ENCODE peak calls at places on chromosome 10, in nine cellular contexts. T is RWPE2, L is body of pancreas, J is tibial artery, Z is AG04449, D is GM12865, G is ascending aorta, V is OCI-LY7, U is breast epithelium. F is an unnamed sample.

GRCh38 chr10:10313099-10313875 is 704.4 kb upstream of the CELF2 start:
- DNase-seq in D (no peak), T (no peak), J (no peak), Z (no peak), U (no peak), G (no peak), L (no peak), V (no peak), F (no peak)

GRCh38 chr10:69715899-69716606 is 85.7 kb upstream of the COL13A1 start:
- DNase-seq in T (no peak), L (no peak), Z (no peak), D (no peak), J (no peak), V (no peak), U (no peak), G (no peak), F (no peak)

GRCh38 chr10:61215276-61215675 is 237.9 kb downstream of the TMEM26 start:
- DNase-seq in D (no peak), U (no peak), G (no peak), J (no peak), T (no peak), V (no peak), L (no peak), Z (no peak), F (no peak)

GRCh38 chr10:129853236-129853946 is 110.7 kb downstream of the EBF3 start:
- DNase-seq in D (no peak), T (no peak), U (no peak), V (no peak), J (no peak), Z (no peak), G (no peak), L (no peak), F (peak)

GRCh38 chr10:132637477-132638129 is 100.0 kb downstream of the INPP5A start:
- DNase-seq in V (peak), L (peak), D (peak), G (peak), T (peak), U (no peak), J (no peak), Z (no peak), F (no peak)

GRCh38 chr10:133258066-133258817 is 18.4 kb downstream of the ADAM8 start:
- DNase-seq in V (peak), J (no peak), L (peak), Z (no peak), G (no peak), T (no peak), D (peak), U (peak), F (no peak)

GRCh38 chr10:104445359-104445758 is 91.7 kb downstream of the CFAP58 start:
- DNase-seq in J (no peak), T (no peak), U (no peak), D (no peak), G (no peak), Z (peak), V (no peak), L (no peak), F (peak)

GRCh38 chr10:58921366-58921947 is 255.0 kb upstream of the PHYHIPL start:
- DNase-seq in D (no peak), U (no peak), V (no peak), J (no peak), Z (no peak), G (no peak), L (no peak), T (no peak), F (no peak)

GRCh38 chr10:82796510-82796909 is 921.5 kb downstream of the NRG3 start:
- DNase-seq in D (no peak), Z (no peak), T (no peak), G (no peak), V (peak), U (no peak), J (no peak), L (no peak), F (no peak)
- TF ChIP-seq CTCF in D (peak), Z (no peak), T (peak), G (no peak), V (peak), U (no peak), J (peak), L (peak), F (peak)

GRCh38 chr10:89699581-89700064 is 1.8 kb upstream of the KIF20B start:
- DNase-seq in L (no peak), Z (no peak), D (no peak), U (no peak), J (no peak), V (no peak), T (no peak), G (no peak), F (no peak)
- H3K4me3 ChIP-seq in L (no peak), Z (no peak), D (no peak), U (no peak), J (no peak), V (no peak), T (no peak), G (no peak), F (no peak)

GRCh38 chr10:119355930-119356329 is 148.6 kb downstream of the GRK5 start:
- DNase-seq in T (no peak), D (no peak), L (no peak), U (no peak), Z (no peak), V (peak), J (no peak), G (no peak), F (no peak)
- TF ChIP-seq CTCF in T (peak), D (peak), L (no peak), U (no peak), Z (peak), V (peak), J (peak), G (no peak), F (peak)

DNA sequence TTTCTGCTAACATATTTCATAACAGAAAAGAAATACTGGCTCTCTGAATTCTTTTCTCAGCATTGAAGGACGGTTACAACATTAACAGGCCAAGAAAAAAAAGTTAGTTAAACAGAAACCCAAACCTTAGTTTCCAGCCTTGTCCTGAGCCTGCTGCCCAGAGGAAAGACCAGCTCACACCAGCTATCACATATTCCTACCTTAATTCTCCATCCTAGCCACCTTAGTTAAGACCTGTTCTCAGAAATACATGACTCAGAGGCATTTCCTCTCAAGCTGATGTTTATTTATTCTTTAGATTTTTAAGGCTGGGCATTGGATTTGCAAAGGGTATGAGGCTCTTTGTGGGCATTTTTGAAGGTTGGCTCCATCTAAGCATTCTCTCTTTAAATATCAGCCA is 34.3 kb upstream of the ADAM12 start:
- DNase-seq in J (no peak), D (no peak), V (no peak), L (no peak), G (no peak), U (no peak), T (no peak), Z (no peak), F (no peak)
- H3K4me3 ChIP-seq in J (no peak), D (no peak), V (no peak), L (no peak), G (no peak), U (no peak), T (no peak), Z (no peak), F (no peak)

GRCh38 chr10:101011517-101012423 is 12.2 kb downstream of the LZTS2 start:
- DNase-seq in G (no peak), U (no peak), D (no peak), J (no peak), V (no peak), T (no peak), L (no peak), Z (no peak), F (no peak)
- TF ChIP-seq CTCF in G (no peak), U (no peak), D (no peak), J (no peak), V (peak), T (no peak), L (peak), Z (peak), F (peak)

DNA sequence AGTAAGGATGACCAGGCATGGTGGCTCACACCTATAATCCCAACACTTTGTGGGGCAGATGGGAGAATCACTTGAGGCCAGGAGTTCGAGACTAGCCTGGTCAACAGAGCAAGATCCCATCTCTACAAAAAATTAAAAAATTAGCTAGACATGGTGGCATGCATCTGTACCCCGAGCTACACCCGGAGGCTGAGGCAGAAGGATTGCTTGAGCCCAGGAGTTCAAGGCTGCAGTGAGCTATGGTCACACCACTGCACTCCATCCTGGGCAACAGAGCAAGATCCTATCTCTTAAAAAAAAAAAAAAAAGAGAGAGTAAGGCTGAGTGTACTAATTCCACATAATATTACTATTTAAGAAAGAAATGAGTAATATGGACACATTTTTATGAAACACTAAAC is 3.8 kb downstream of the P4HA1 start:
- DNase-seq in G (no peak), T (no peak), V (no peak), J (no peak), Z (no peak), D (no peak), U (no peak), L (no peak), F (no peak)
- H3K4me3 ChIP-seq in G (no peak), T (no peak), V (no peak), J (no peak), Z (no peak), D (peak), U (no peak), L (no peak), F (no peak)

F was measured in kidney epithelial cell.